ENCODE peak calls at places on chromosomes 6 and 20, in ten cellular contexts. O, Y, P, H, N, R, X, D, G and A are unnamed samples.

GRCh38 chr6:127343753-127344659 is 597 bp upstream of the ECHDC1 start:
- DNase-seq in Y (no peak), X (peak), G (no peak), N (peak), P (no peak), R (peak), O (peak), H (peak), D (no peak), A (no peak)

GRCh38 chr20:12053348-12053747 is 135.7 kb downstream of the BTBD3 start:
- DNase-seq in H (peak), N (peak), D (no peak), P (no peak), X (peak), G (no peak), R (peak), Y (no peak), O (no peak), A (peak)

GRCh38 chr20:38875170-38875993 is 50.8 kb upstream of the FAM83D start:
- DNase-seq in N (no peak), Y (no peak), O (peak), P (no peak), G (no peak), R (peak), D (peak), X (no peak), H (no peak), A (no peak)

GRCh38 chr6:82246370-82246769 is 1.2 kb downstream of the IBTK start:
- DNase-seq in X (no peak), N (no peak), H (no peak), Y (no peak), O (no peak), D (no peak), P (no peak), R (peak), G (no peak), A (no peak)

GRCh38 chr20:4029505-4030467 is 14.4 kb upstream of the RNF24 start:
- DNase-seq in H (no peak), P (no peak), G (no peak), O (no peak), Y (no peak), N (no peak), R (no peak), D (no peak), X (no peak), A (no peak)

GRCh38 chr6:125533710-125534397 is 215.6 kb upstream of the HEY2 start:
- DNase-seq in N (no peak), P (peak), G (no peak), Y (no peak), R (no peak), H (no peak), X (no peak), D (no peak), O (no peak), A (no peak)

GRCh38 chr6:73942581-73942980 is 246.6 kb downstream of the CD109 start:
- DNase-seq in H (peak), D (no peak), N (no peak), P (no peak), Y (no peak), G (no peak), R (no peak), O (no peak), X (peak), A (peak)

GRCh38 chr6:1267057-1267732 is 44.7 kb upstream of the FOXQ1 start:
- DNase-seq in H (peak), R (no peak), X (peak), N (no peak), G (no peak), O (no peak), P (no peak), D (no peak), Y (no peak), A (no peak)

GRCh38 chr6:167548451-167548850 is 223.6 kb downstream of the TTLL2 start:
- DNase-seq in D (no peak), H (no peak), N (no peak), X (no peak), R (no peak), O (no peak), P (no peak), Y (no peak), G (no peak), A (no peak)

GRCh38 chr6:34487536-34487935 is 21.7 kb downstream of the PACSIN1 start:
- DNase-seq in G (no peak), O (no peak), X (no peak), P (no peak), Y (no peak), H (no peak), D (no peak), N (no peak), R (no peak), A (no peak)

GRCh38 chr6:134853111-134854055 is 96.5 kb downstream of the ALDH8A1 start:
- DNase-seq in H (peak), G (no peak), P (no peak), D (no peak), Y (no peak), X (peak), O (no peak), N (peak), R (no peak), A (peak)

GRCh38 chr6:45560421-45560820 is 182.7 kb upstream of the SUPT3H start:
- DNase-seq in X (no peak), P (no peak), H (no peak), O (no peak), G (no peak), D (no peak), Y (no peak), N (no peak), R (no peak), A (no peak)

GRCh38 chr6:154154389-154154967 is 115.4 kb downstream of the OPRM1 start:
- DNase-seq in D (peak), X (peak), N (peak), H (peak), Y (peak), R (peak), O (peak), P (peak), G (peak), A (peak)

GRCh38 chr6:142047934-142048592 is 84.7 kb upstream of the GJE1 start:
- DNase-seq in N (no peak), G (no peak), Y (no peak), R (no peak), O (no peak), X (no peak), H (no peak), D (no peak), P (no peak), A (no peak)

GRCh38 chr6:142048593-142048980 is 84.1 kb upstream of the GJE1 start:
- DNase-seq in R (no peak), N (no peak), D (no peak), X (no peak), H (no peak), Y (no peak), P (no peak), O (no peak), G (no peak), A (no peak)

GRCh38 chr6:142051404-142051803 is 81.3 kb upstream of the GJE1 start:
- DNase-seq in D (no peak), N (no peak), X (no peak), Y (no peak), H (no peak), R (no peak), P (no peak), G (no peak), O (no peak), A (no peak)

GRCh38 chr6:142045380-142046270 is 87.1 kb upstream of the GJE1 start:
- DNase-seq in N (peak), H (peak), P (no peak), X (peak), G (no peak), R (no peak), D (no peak), O (no peak), Y (no peak), A (peak)
- TF ChIP-seq CTCF in N (peak), H (peak), P (no peak), X (no peak), G (peak), R (peak), D (no peak), O (peak), Y (no peak), A (peak)

GRCh38 chr6:85385636-85386315 is 64.1 kb upstream of the NT5E start:
- DNase-seq in H (no peak), G (no peak), N (no peak), D (no peak), O (no peak), Y (no peak), X (no peak), R (no peak), P (no peak), A (no peak)

GRCh38 chr6:85382541-85382940 is 67.3 kb upstream of the NT5E start:
- DNase-seq in O (no peak), G (no peak), H (no peak), R (no peak), P (no peak), Y (no peak), D (no peak), X (no peak), N (no peak), A (no peak)

GRCh38 chr6:85388531-85388930 is 61.4 kb upstream of the NT5E start:
- DNase-seq in H (no peak), N (no peak), R (no peak), Y (no peak), D (no peak), X (no peak), P (no peak), O (no peak), G (no peak), A (no peak)

GRCh38 chr6:85383042-85383441 is 66.8 kb upstream of the NT5E start:
- DNase-seq in P (no peak), G (no peak), H (no peak), O (no peak), Y (no peak), X (no peak), D (no peak), N (no peak), R (no peak), A (no peak)
- TF ChIP-seq CTCF in P (no peak), G (no peak), H (no peak), O (no peak), Y (no peak), X (no peak), D (no peak), N (no peak), R (no peak), A (peak)

GRCh38 chr20:13147071-13147961 is 73.8 kb upstream of the ISM1 start:
- DNase-seq in G (no peak), R (no peak), H (peak), X (no peak), O (no peak), N (peak), Y (no peak), P (no peak), D (no peak), A (no peak)
- TF ChIP-seq CTCF in G (no peak), R (no peak), H (no peak), X (no peak), O (no peak), N (no peak), Y (no peak), P (no peak), D (no peak), A (no peak)

DNA sequence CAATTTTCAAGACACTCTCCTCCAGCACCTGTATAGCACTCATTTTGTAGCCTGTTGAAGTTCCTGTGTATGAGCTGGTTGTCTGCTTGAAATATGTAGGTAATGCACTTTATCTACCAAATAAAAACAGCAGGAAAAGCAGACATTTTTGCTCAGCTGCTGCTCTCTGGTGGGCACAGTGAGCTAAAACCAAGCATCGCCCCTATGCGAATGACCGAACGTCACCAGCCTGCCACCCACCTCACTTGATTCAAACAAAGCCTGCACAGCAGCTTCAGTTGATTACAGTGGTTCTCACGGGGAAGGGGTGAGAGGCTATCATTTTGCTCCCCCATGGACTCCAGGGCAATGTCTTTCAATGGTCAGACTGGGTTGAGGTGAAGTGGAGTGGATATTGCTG is 185.7 kb downstream of the SASH1 start:
- DNase-seq in O (no peak), N (no peak), D (no peak), Y (no peak), R (no peak), X (peak), H (no peak), G (no peak), P (no peak), A (no peak)
- TF ChIP-seq CTCF in O (peak), N (no peak), D (no peak), Y (no peak), R (no peak), X (peak), H (peak), G (peak), P (no peak), A (peak)

DNA sequence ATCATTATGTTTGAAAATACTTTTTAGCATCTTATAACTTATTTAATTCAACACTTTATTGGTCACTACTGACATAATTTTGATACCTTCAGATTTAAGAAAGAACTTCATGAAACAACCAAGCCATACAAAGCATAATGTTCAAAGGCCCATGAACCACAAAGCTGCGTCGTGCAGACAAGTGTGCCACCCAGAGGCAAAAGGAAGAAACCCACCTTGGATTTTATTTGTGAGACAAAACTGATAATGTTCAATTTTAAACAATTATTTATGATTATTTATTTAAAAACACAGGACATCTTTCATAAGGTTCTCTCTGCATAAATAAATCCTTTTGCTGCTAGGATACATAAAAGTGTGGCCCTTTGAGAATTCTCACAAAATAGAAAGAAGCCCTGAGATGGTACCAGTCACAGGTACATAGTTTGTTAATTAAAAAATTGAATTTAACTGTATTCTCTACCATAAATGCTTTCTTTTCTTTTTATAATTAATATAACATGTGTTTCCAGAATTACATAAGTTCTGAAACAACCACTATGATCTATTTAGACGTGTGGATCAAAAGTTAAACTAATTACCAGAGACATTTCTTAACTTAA is 143.7 kb downstream of the RALGAPA2 start:
- DNase-seq in N (peak), R (peak), Y (peak), P (no peak), G (peak), D (peak), O (peak), X (peak), H (peak), A (peak)
- TF ChIP-seq CTCF in N (peak), R (peak), Y (peak), P (peak), G (peak), D (peak), O (peak), X (peak), H (peak), A (peak)

DNA sequence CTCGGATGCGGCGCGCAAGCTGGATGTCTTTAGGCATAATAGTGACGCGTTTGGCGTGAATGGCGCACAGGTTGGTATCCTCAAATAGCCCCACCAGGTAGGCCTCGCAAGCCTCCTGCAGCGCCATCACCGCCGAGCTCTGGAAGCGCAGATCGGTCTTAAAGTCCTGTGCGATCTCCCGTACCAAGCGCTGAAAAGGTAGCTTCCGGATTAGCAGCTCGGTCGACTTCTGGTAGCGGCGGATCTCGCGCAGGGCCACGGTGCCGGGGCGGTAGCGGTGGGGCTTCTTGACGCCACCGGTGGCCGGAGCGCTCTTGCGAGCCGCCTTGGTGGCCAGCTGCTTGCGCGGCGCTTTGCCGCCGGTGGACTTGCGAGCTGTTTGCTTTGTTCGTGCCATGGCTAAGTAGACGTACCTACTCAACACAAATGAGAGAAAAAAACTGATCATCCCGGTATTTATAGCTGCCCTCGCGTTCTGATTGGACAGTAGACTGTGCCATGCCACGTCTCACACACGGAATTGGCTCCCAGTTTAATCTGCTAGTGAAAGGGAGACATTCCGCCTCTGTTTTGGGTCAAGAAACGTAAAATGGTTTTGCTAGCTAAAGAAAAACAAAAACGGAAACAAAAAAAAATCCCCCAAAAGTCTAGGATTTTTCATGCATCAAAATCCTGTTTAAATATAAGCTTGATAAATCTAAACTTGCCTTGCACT is 40.1 kb downstream of the OR2B2 start:
- DNase-seq in H (peak), P (peak), X (peak), D (peak), O (peak), N (peak), G (peak), R (peak), Y (peak), A (peak)
- TF ChIP-seq CTCF in H (peak), P (no peak), X (peak), D (peak), O (peak), N (peak), G (peak), R (peak), Y (no peak), A (peak)

GRCh38 chr20:21125849-21126840 is at the start of gene KIZ:
- DNase-seq in P (peak), Y (peak), G (no peak), O (peak), D (peak), X (peak), R (peak), H (peak), N (peak), A (peak)
- TF ChIP-seq CTCF in P (peak), Y (peak), G (peak), O (peak), D (peak), X (peak), R (peak), H (peak), N (peak), A (peak)

GRCh38 chr6:32084780-32085179 is 24.4 kb downstream of the TNXB start:
- DNase-seq in X (no peak), O (no peak), R (no peak), P (no peak), D (no peak), H (no peak), N (no peak), Y (no peak), G (no peak), A (no peak)

GRCh38 chr6:32086661-32087573 is 22.2 kb downstream of the TNXB start:
- DNase-seq in Y (no peak), H (peak), N (peak), P (no peak), O (no peak), R (peak), X (peak), D (no peak), G (no peak), A (peak)

GRCh38 chr6:32087574-32088486 is 21.3 kb downstream of the TNXB start:
- DNase-seq in N (peak), X (peak), D (peak), G (no peak), O (peak), R (peak), H (peak), Y (peak), P (peak), A (peak)

GRCh38 chr6:32083812-32084768 is 25.0 kb downstream of the TNXB start:
- DNase-seq in N (no peak), O (no peak), D (no peak), P (no peak), Y (no peak), R (no peak), G (no peak), X (no peak), H (no peak), A (no peak)

GRCh38 chr6:32085759-32086458 is 23.2 kb downstream of the TNXB start:
- DNase-seq in N (no peak), H (no peak), G (no peak), D (no peak), P (no peak), O (peak), Y (no peak), X (no peak), R (no peak), A (no peak)
- TF ChIP-seq CTCF in N (no peak), H (no peak), G (no peak), D (no peak), P (no peak), O (no peak), Y (no peak), X (no peak), R (no peak), A (no peak)

GRCh38 chr6:19377722-19378121 is 459.4 kb upstream of the ID4 start:
- DNase-seq in R (no peak), O (no peak), H (no peak), D (no peak), P (no peak), X (no peak), Y (no peak), N (peak), G (no peak), A (no peak)
- TF ChIP-seq CTCF in R (no peak), O (no peak), H (no peak), D (no peak), P (no peak), X (no peak), Y (no peak), N (no peak), G (no peak), A (no peak)